ENCODE peak calls at places on chromosomes 1 and 21, in ten cellular contexts. Q is adipocyte; E is iris pigment epithelial cell; Y is mesendoderm; P is GM13976; X is fibroblast of mammary gland; L is activated CD8-positive, alpha-beta T cell treated with anti-CD3 and anti-CD28 coated beads for 36 hours; J is hippocampal formation; V is NCI-H774; M is germinal center. S is an unnamed sample.

GRCh38 chr1:115764541-115764940 is 4.0 kb downstream of the CASQ2 start:
- DNase-seq in V (peak; percentile 26), M (no peak), L (no peak), J (no peak), Q (peak; percentile 74), Y (peak; percentile 61), E (peak; percentile 39), P (no peak), X (peak; percentile 55), S (peak; percentile 74)

GRCh38 chr1:112337028-112337531 is 58.9 kb upstream of the CTTNBP2NL start:
- DNase-seq in L (peak; percentile 38), M (no peak), E (peak; percentile 45), Y (peak; percentile 67), V (peak; percentile 48), P (peak; percentile 30), X (peak; percentile 56), J (no peak), Q (peak; percentile 9), S (peak; percentile 74)

GRCh38 chr1:150957666-150958065 is 17.0 kb downstream of the CERS2 start:
- DNase-seq in V (no peak), J (no peak), Q (no peak), E (no peak), M (no peak), X (no peak), P (no peak), Y (no peak), L (no peak), S (no peak)

GRCh38 chr1:4796161-4796998 is 142.0 kb downstream of the AJAP1 start:
- DNase-seq in E (no peak), V (no peak), M (peak; percentile 35), X (no peak), J (no peak), L (no peak), Y (peak; percentile 8), Q (no peak), P (peak; percentile 61), S (no peak)

GRCh38 chr1:46613661-46614603 is 2.7 kb downstream of the MOB3C start:
- DNase-seq in L (peak; percentile 62), P (peak; percentile 73), Y (peak; percentile 73), E (peak; percentile 74), X (peak; percentile 68), M (peak; percentile 11), V (no peak), Q (peak; percentile 80), J (peak; percentile 45), S (peak; percentile 91)

GRCh38 chr1:203799157-203799556 is 3.7 kb downstream of the ZBED6 start:
- DNase-seq in V (no peak), E (no peak), J (no peak), Y (no peak), M (no peak), X (peak; percentile 60), L (no peak), P (no peak), Q (no peak), S (no peak)

GRCh38 chr1:161300478-161300877 is 9.3 kb downstream of the MPZ start:
- DNase-seq in Q (no peak), E (no peak), Y (no peak), X (no peak), V (no peak), J (no peak), L (no peak), M (no peak), P (no peak), S (no peak)

GRCh38 chr1:228833911-228834631 is 98.8 kb downstream of the RHOU start:
- DNase-seq in J (no peak), M (no peak), Q (no peak), L (no peak), V (no peak), Y (no peak), P (no peak), X (no peak), E (no peak), S (no peak)

GRCh38 chr1:32068891-32069590 is 3.7 kb upstream of the TMEM39B start:
- DNase-seq in M (no peak), P (no peak), V (no peak), E (peak; percentile 59), X (peak; percentile 66), J (no peak), Y (peak; percentile 50), Q (peak; percentile 40), L (no peak), S (peak; percentile 67)

GRCh38 chr1:231973840-231974239 is 347.2 kb downstream of the DISC1 start:
- DNase-seq in L (peak; percentile 48), V (no peak), Q (no peak), M (no peak), Y (no peak), E (no peak), J (no peak), X (peak; percentile 15), P (no peak), S (no peak)

GRCh38 chr1:56676571-56677035 is 31.5 kb downstream of the PRKAA2 start:
- DNase-seq in V (no peak), X (peak; percentile 93), E (peak; percentile 93), L (no peak), M (no peak), J (no peak), P (no peak), Q (peak; percentile 48), Y (no peak), S (no peak)

GRCh38 chr1:17060129-17060868 is 6.5 kb upstream of the SDHB start:
- DNase-seq in E (peak; percentile 20), X (peak; percentile 47), V (no peak), J (no peak), L (no peak), Q (no peak), M (peak; percentile 24), Y (no peak), P (no peak), S (no peak)

GRCh38 chr1:151340870-151341754 is 5.9 kb downstream of the RFX5 start:
- DNase-seq in X (peak; percentile 87), L (peak; percentile 67), J (peak; percentile 90), P (peak; percentile 61), V (peak; percentile 72), M (peak; percentile 62), E (peak; percentile 83), Q (peak; percentile 97), Y (peak; percentile 96), S (peak; percentile 78)

GRCh38 chr1:55604194-55604593 is 389.0 kb upstream of the USP24 start:
- DNase-seq in V (no peak), J (no peak), L (no peak), Q (no peak), X (no peak), E (no peak), M (no peak), Y (no peak), P (no peak), S (no peak)

GRCh38 chr1:241934181-241934815 is 23.3 kb upstream of the BECN2 start:
- DNase-seq in Y (peak; percentile 96), M (no peak), Q (peak; percentile 67), E (peak; percentile 48), J (peak; percentile 16), X (peak; percentile 55), V (peak; percentile 53), L (no peak), P (no peak), S (peak; percentile 85)

GRCh38 chr1:206612129-206612876 is at the start of gene EIF2D:
- DNase-seq in V (peak; percentile 92), E (peak; percentile 88), Y (peak; percentile 95), P (peak; percentile 100), X (peak; percentile 89), M (peak; percentile 100), Q (peak; percentile 98), L (peak; percentile 95), J (peak; percentile 95), S (peak; percentile 98)

GRCh38 chr1:27522148-27522859 is 32.3 kb upstream of the WASF2 start:
- DNase-seq in J (no peak), P (no peak), E (no peak), M (no peak), X (peak; percentile 57), V (peak; percentile 39), Y (no peak), L (peak; percentile 87), Q (no peak), S (no peak)

GRCh38 chr1:234517087-234517802 is 38.3 kb upstream of the TARBP1 start:
- DNase-seq in L (no peak), V (no peak), X (no peak), P (no peak), Q (no peak), M (no peak), E (no peak), J (no peak), Y (no peak), S (no peak)

GRCh38 chr1:220775238-220775853 is 11.4 kb upstream of the MTARC1 start:
- DNase-seq in P (peak; percentile 62), E (peak; percentile 14), Y (no peak), J (peak; percentile 31), V (peak; percentile 10), M (peak; percentile 55), X (peak; percentile 37), Q (peak; percentile 64), L (peak; percentile 40), S (peak; percentile 86)

GRCh38 chr1:193348126-193349045 is 162.0 kb upstream of the B3GALT2 start:
- DNase-seq in X (no peak), Q (peak; percentile 52), P (no peak), L (no peak), E (peak; percentile 52), M (no peak), J (no peak), V (no peak), Y (peak; percentile 8), S (no peak)

GRCh38 chr1:61888808-61889207 is 146.5 kb downstream of the PATJ start:
- DNase-seq in P (no peak), E (no peak), Q (no peak), M (no peak), J (no peak), V (no peak), L (no peak), Y (no peak), X (no peak), S (no peak)

GRCh38 chr1:24724345-24725208 is 20.7 kb upstream of the CLIC4 start:
- DNase-seq in Q (peak; percentile 49), Y (peak; percentile 93), M (no peak), V (peak; percentile 40), E (peak; percentile 90), P (no peak), X (peak; percentile 68), L (no peak), J (no peak), S (peak; percentile 86)

GRCh38 chr1:218459878-218460277 is 114.7 kb downstream of the TGFB2 start:
- DNase-seq in M (no peak), P (no peak), V (no peak), J (no peak), L (no peak), Q (peak; percentile 83), X (peak; percentile 84), Y (peak; percentile 96), E (peak; percentile 91), S (peak; percentile 80)

GRCh38 chr1:15424146-15424667 is 14.0 kb upstream of the CTRC start:
- DNase-seq in V (peak; percentile 69), E (no peak), J (no peak), P (no peak), L (no peak), Q (no peak), X (no peak), Y (no peak), M (no peak), S (no peak)

GRCh38 chr21:42194863-42195262 is 24.1 kb upstream of the ABCG1 start:
- DNase-seq in V (no peak), Q (no peak), X (no peak), Y (no peak), P (no peak), L (no peak), E (no peak), J (no peak), M (no peak), S (no peak)

GRCh38 chr1:112698366-112699310 is 8.3 kb downstream of the RHOC start:
- DNase-seq in L (no peak), V (peak; percentile 51), X (no peak), P (no peak), Q (no peak), J (no peak), M (no peak), Y (peak; percentile 92), E (no peak), S (peak; percentile 84)

S was measured in endodermal cell.